ENCODE peak calls at places on chromosomes 16 and 17, in five cellular contexts. L, M, D, T and O are unnamed samples.

GRCh38 chr16:4315185-4316102 is at the start of gene GLIS2:
- DNase-seq in T (peak), M (no peak), L (no peak), D (peak), O (no peak)

GRCh38 chr16:17258848-17259713 is 211.7 kb downstream of the XYLT1 start:
- DNase-seq in L (no peak), M (no peak), D (no peak), T (no peak), O (no peak)

GRCh38 chr16:70706948-70707465 is 21.2 kb upstream of the MTSS2 start:
- DNase-seq in D (peak), M (no peak), L (no peak), T (peak), O (no peak)

GRCh38 chr16:2827481-2827790 is 2.7 kb upstream of the ZG16B start:
- DNase-seq in T (no peak), M (no peak), L (no peak), D (no peak), O (no peak)

GRCh38 chr17:47935961-47936360 is 5.4 kb upstream of the PNPO start:
- DNase-seq in T (peak), M (no peak), L (no peak), D (peak), O (no peak)

GRCh38 chr17:32382526-32383223 is 32.7 kb downstream of the ZNF207 start:
- DNase-seq in M (no peak), T (no peak), D (no peak), L (no peak), O (no peak)

GRCh38 chr17:60102632-60103047 is 23.9 kb upstream of the HEATR6 start:
- DNase-seq in D (peak), M (peak), L (no peak), T (no peak), O (peak)

GRCh38 chr17:42669705-42670198 is 7.0 kb downstream of the PLEKHH3 start:
- DNase-seq in T (no peak), M (no peak), D (no peak), L (no peak), O (no peak)

GRCh38 chr17:38621538-38621937 is 15.8 kb upstream of the SRCIN1 start:
- DNase-seq in M (no peak), D (no peak), L (no peak), T (no peak), O (no peak)

GRCh38 chr16:84054916-84055315 is 12.3 kb upstream of the SLC38A8 start:
- DNase-seq in T (no peak), D (no peak), L (no peak), M (no peak), O (no peak)

GRCh38 chr17:18041776-18042175 is 2.6 kb downstream of the GID4 start:
- DNase-seq in M (no peak), L (no peak), D (peak), T (peak), O (no peak)